ENCODE peak calls at places on chromosomes 16 and 17, in four cellular contexts. One of them, this sample, is unnamed. For H3K9me3, the result is how much of the 10 kb centered on the place peaks cover.

GRCh38 chr16:9049241-9049640 is 42.2 kb upstream of the HAPSTR1 start:
- DNase-seq in body of pancreas: no peak
- DNase-seq in heart left ventricle: no peak
- DNase-seq in small intestine: no peak
- DNase-seq in this sample: no peak

GRCh38 chr17:2865228-2865627 is 69.0 kb downstream of the RAP1GAP2 start:
- DNase-seq in body of pancreas: peak
- DNase-seq in heart left ventricle: no peak
- DNase-seq in small intestine: no peak
- DNase-seq in this sample: no peak

GRCh38 chr17:80426671-80427326 is 11.8 kb downstream of the ENDOV start:
- DNase-seq in body of pancreas: peak
- DNase-seq in heart left ventricle: peak
- DNase-seq in small intestine: peak
- DNase-seq in this sample: peak

GRCh38 chr16:85381738-85382592 is 231.2 kb upstream of the GSE1 start:
- DNase-seq in body of pancreas: no peak
- DNase-seq in heart left ventricle: no peak
- DNase-seq in small intestine: no peak
- DNase-seq in this sample: no peak

GRCh38 chr16:28029387-28030002 is 34.0 kb downstream of the GSG1L start:
- DNase-seq in body of pancreas: no peak
- DNase-seq in heart left ventricle: no peak
- DNase-seq in small intestine: no peak
- DNase-seq in this sample: no peak

GRCh38 chr16:546909-547770 is 13.1 kb upstream of the PRR35 start:
- DNase-seq in body of pancreas: peak
- DNase-seq in heart left ventricle: peak
- DNase-seq in small intestine: peak
- DNase-seq in this sample: no peak

GRCh38 chr16:76371441-76371840 is 94.2 kb downstream of the CNTNAP4 start:
- DNase-seq in body of pancreas: no peak
- DNase-seq in heart left ventricle: no peak
- DNase-seq in small intestine: no peak
- DNase-seq in this sample: no peak

GRCh38 chr16:56787185-56787584 is 57.3 kb downstream of the NUP93 start:
- DNase-seq in body of pancreas: no peak
- DNase-seq in heart left ventricle: no peak
- DNase-seq in small intestine: no peak
- DNase-seq in this sample: no peak

GRCh38 chr17:77563439-77564102 is 394.9 kb upstream of the TNRC6C start:
- DNase-seq in body of pancreas: no peak
- DNase-seq in heart left ventricle: no peak
- DNase-seq in small intestine: no peak
- DNase-seq in this sample: no peak

GRCh38 chr17:67582632-67583230 is 135.0 kb upstream of the NOL11 start:
- DNase-seq in body of pancreas: peak
- DNase-seq in heart left ventricle: no peak
- DNase-seq in small intestine: peak
- DNase-seq in this sample: no peak

GRCh38 chr16:75074920-75075687 is 41.5 kb downstream of the LDHD start:
- DNase-seq in body of pancreas: peak
- DNase-seq in heart left ventricle: no peak
- DNase-seq in small intestine: peak
- DNase-seq in this sample: no peak

GRCh38 chr16:63613701-63614100 is 1508.2 kb downstream of the CDH11 start:
- DNase-seq in body of pancreas: no peak
- DNase-seq in heart left ventricle: no peak
- DNase-seq in small intestine: peak
- DNase-seq in this sample: no peak

GRCh38 chr17:49359990-49360795 is 1.9 kb downstream of the ZNF652 start:
- DNase-seq in body of pancreas: no peak
- DNase-seq in heart left ventricle: no peak
- DNase-seq in small intestine: peak
- DNase-seq in this sample: no peak

GRCh38 chr17:9707917-9708316 is 62.6 kb downstream of the USP43 start:
- DNase-seq in body of pancreas: no peak
- DNase-seq in heart left ventricle: no peak
- DNase-seq in small intestine: no peak
- DNase-seq in this sample: no peak

GRCh38 chr16:9139965-9140364 is 48.5 kb downstream of the HAPSTR1 start:
- DNase-seq in body of pancreas: no peak
- DNase-seq in heart left ventricle: no peak
- DNase-seq in small intestine: peak
- DNase-seq in this sample: no peak

GRCh38 chr16:51557670-51558069 is 406.6 kb upstream of the SALL1 start:
- DNase-seq in body of pancreas: no peak
- DNase-seq in heart left ventricle: no peak
- DNase-seq in small intestine: no peak
- DNase-seq in this sample: no peak

GRCh38 chr16:6009151-6009550 is 911.6 kb upstream of the EEF2KMT start:
- DNase-seq in body of pancreas: no peak
- DNase-seq in heart left ventricle: no peak
- DNase-seq in small intestine: no peak
- DNase-seq in this sample: no peak

GRCh38 chr17:9763643-9764042 is 27.7 kb downstream of the DHRS7C start:
- DNase-seq in body of pancreas: no peak
- DNase-seq in heart left ventricle: no peak
- DNase-seq in small intestine: no peak
- DNase-seq in this sample: no peak

GRCh38 chr16:3317315-3317999 is 12.2 kb downstream of the ZNF75A start:
- DNase-seq in body of pancreas: no peak
- DNase-seq in heart left ventricle: no peak
- DNase-seq in small intestine: no peak
- DNase-seq in this sample: no peak

GRCh38 chr16:3306078-3306477 is 781 bp downstream of the ZNF75A start:
- DNase-seq in body of pancreas: no peak
- DNase-seq in heart left ventricle: no peak
- DNase-seq in small intestine: no peak
- DNase-seq in this sample: no peak

GRCh38 chr16:3311496-3311895 is 6.2 kb downstream of the ZNF75A start:
- DNase-seq in body of pancreas: no peak
- DNase-seq in heart left ventricle: no peak
- DNase-seq in small intestine: no peak
- DNase-seq in this sample: no peak
- H3K9me3 ChIP-seq in body of pancreas: under half
- H3K9me3 ChIP-seq in heart left ventricle: under half
- H3K9me3 ChIP-seq in small intestine: under half
- H3K9me3 ChIP-seq in this sample: under half

GRCh38 chr17:61699694-61700093 is 108.7 kb upstream of the NACA2 start:
- DNase-seq in body of pancreas: no peak
- DNase-seq in heart left ventricle: no peak
- DNase-seq in small intestine: no peak
- DNase-seq in this sample: no peak

GRCh38 chr17:61701334-61701733 is 110.3 kb upstream of the NACA2 start:
- DNase-seq in body of pancreas: no peak
- DNase-seq in heart left ventricle: no peak
- DNase-seq in small intestine: no peak
- DNase-seq in this sample: no peak

GRCh38 chr17:61702450-61702849 is 111.4 kb upstream of the NACA2 start:
- DNase-seq in body of pancreas: no peak
- DNase-seq in heart left ventricle: no peak
- DNase-seq in small intestine: no peak
- DNase-seq in this sample: no peak

GRCh38 chr17:61700252-61700651 is 109.2 kb upstream of the NACA2 start:
- DNase-seq in body of pancreas: no peak
- DNase-seq in heart left ventricle: no peak
- DNase-seq in small intestine: no peak
- DNase-seq in this sample: no peak

GRCh38 chr17:61701978-61702377 is 111.0 kb upstream of the NACA2 start:
- DNase-seq in body of pancreas: no peak
- DNase-seq in heart left ventricle: no peak
- DNase-seq in small intestine: no peak
- DNase-seq in this sample: no peak
- H3K9me3 ChIP-seq in body of pancreas: under half
- H3K9me3 ChIP-seq in heart left ventricle: under half
- H3K9me3 ChIP-seq in small intestine: under half
- H3K9me3 ChIP-seq in this sample: under half

GRCh38 chr17:72806011-72806410 is 286.5 kb downstream of the SLC39A11 start:
- DNase-seq in body of pancreas: no peak
- DNase-seq in heart left ventricle: no peak
- DNase-seq in small intestine: no peak
- DNase-seq in this sample: no peak
- H3K9me3 ChIP-seq in body of pancreas: under half
- H3K9me3 ChIP-seq in heart left ventricle: under half
- H3K9me3 ChIP-seq in small intestine: under half
- H3K9me3 ChIP-seq in this sample: under half

GRCh38 chr17:82950525-82951102 is 110.8 kb upstream of the ZNF750 start:
- DNase-seq in body of pancreas: peak
- DNase-seq in heart left ventricle: no peak
- DNase-seq in small intestine: no peak
- DNase-seq in this sample: no peak
- H3K9me3 ChIP-seq in body of pancreas: under half
- H3K9me3 ChIP-seq in heart left ventricle: under half
- H3K9me3 ChIP-seq in small intestine: under half
- H3K9me3 ChIP-seq in this sample: under half

GRCh38 chr16:54051821-54052220 is 234.8 kb downstream of the IRX3 start:
- DNase-seq in body of pancreas: no peak
- DNase-seq in heart left ventricle: no peak
- DNase-seq in small intestine: no peak
- DNase-seq in this sample: no peak

GRCh38 chr16:54050281-54051210 is 236.0 kb downstream of the IRX3 start:
- DNase-seq in body of pancreas: no peak
- DNase-seq in heart left ventricle: no peak
- DNase-seq in small intestine: no peak
- DNase-seq in this sample: no peak

GRCh38 chr16:54052271-54052670 is 234.3 kb downstream of the IRX3 start:
- DNase-seq in body of pancreas: no peak
- DNase-seq in heart left ventricle: no peak
- DNase-seq in small intestine: no peak
- DNase-seq in this sample: no peak

GRCh38 chr16:54054237-54054780 is 232.3 kb downstream of the IRX3 start:
- DNase-seq in body of pancreas: no peak
- DNase-seq in heart left ventricle: no peak
- DNase-seq in small intestine: no peak
- DNase-seq in this sample: no peak

DNA sequence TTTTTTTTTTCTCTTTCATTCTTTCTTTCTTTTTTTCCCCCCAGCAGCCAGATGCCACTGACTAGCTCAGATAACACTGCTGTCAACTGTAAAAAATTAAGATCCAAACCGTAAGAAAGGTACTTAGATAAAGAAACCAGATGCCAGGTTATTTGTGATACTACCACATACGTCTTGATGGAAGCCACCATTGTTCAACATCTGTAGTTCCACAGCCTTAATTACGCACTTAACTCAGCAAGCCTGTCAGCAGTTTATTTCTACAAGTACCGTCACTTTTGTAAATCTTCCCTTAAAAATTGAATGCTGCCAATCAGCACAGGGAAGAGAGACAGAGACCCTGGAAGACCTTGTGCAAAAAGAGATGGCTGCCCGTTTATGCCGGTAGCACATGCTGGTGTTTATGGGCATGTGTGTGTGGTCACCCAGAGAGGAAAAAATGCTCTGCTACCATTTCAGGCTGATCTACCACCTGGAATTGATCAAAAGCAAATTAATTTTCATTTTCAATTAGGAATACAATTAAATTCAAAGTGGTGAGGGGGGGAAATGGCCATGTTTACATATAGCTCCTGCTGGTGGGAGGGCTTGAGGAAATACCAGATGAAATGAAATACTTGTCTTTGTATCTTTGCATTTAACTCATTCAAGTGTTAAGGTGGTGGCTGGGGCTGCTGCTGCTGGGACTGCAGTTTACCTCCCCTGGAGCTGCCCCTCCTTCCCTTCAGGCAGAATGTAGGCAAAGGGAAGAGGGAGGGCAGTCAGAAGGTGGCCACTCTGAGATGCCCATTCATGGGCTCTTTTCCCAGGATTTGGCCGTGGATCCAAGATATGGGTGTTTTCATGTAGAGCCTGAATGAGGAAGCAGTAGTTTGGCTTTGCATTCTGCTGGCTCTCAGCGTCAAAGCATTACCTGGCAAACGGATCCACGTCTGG is 237.3 kb downstream of the IRX3 start:
- DNase-seq in body of pancreas: no peak
- DNase-seq in heart left ventricle: no peak
- DNase-seq in small intestine: no peak
- DNase-seq in this sample: no peak
- H3K9me3 ChIP-seq in body of pancreas: under half
- H3K9me3 ChIP-seq in heart left ventricle: under half
- H3K9me3 ChIP-seq in small intestine: under half
- H3K9me3 ChIP-seq in this sample: under half

GRCh38 chr17:70314506-70314905 is 145.2 kb downstream of the KCNJ2 start:
- DNase-seq in body of pancreas: no peak
- DNase-seq in heart left ventricle: no peak
- DNase-seq in small intestine: no peak
- DNase-seq in this sample: no peak

GRCh38 chr17:70314096-70314495 is 144.8 kb downstream of the KCNJ2 start:
- DNase-seq in body of pancreas: no peak
- DNase-seq in heart left ventricle: no peak
- DNase-seq in small intestine: no peak
- DNase-seq in this sample: no peak

GRCh38 chr17:70318061-70318460 is 148.7 kb downstream of the KCNJ2 start:
- DNase-seq in body of pancreas: no peak
- DNase-seq in heart left ventricle: no peak
- DNase-seq in small intestine: no peak
- DNase-seq in this sample: no peak

GRCh38 chr17:70319516-70319915 is 150.2 kb downstream of the KCNJ2 start:
- DNase-seq in body of pancreas: no peak
- DNase-seq in heart left ventricle: no peak
- DNase-seq in small intestine: no peak
- DNase-seq in this sample: no peak

DNA sequence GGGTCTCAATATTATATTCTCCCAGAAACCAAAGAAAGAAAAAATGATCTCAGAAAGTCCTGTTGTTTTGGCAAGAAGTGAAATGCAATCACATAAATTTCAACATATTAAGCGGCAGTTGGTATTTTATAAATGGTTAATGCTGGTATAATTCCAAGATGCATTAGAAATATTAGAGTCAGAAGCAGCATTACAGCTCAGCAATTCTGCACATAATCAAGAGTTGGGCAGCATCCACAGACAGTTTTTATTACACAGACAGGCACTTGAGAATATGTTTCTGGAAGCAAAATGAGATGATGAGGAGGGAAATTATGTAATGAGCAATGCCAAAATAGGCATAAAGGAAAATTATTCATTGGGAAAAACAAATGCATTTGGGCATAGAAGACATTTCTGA is 148.1 kb downstream of the KCNJ2 start:
- DNase-seq in body of pancreas: no peak
- DNase-seq in heart left ventricle: no peak
- DNase-seq in small intestine: no peak
- DNase-seq in this sample: no peak
- H3K9me3 ChIP-seq in body of pancreas: under half
- H3K9me3 ChIP-seq in heart left ventricle: under half
- H3K9me3 ChIP-seq in small intestine: under half
- H3K9me3 ChIP-seq in this sample: under half